ENCODE peak calls at places on chromosome X, in four cellular contexts. G is stomach, X is ovary, Q is sigmoid colon. H is an unnamed sample. For H3K36me3 and H3K4me1, the result is how much of the 10 kb centered on the place peaks cover.

GRCh38 chrX:110163488-110163887 is 154.4 kb downstream of the AMMECR1 start:
- DNase-seq in Q (no peak), X (no peak), G (no peak), H (no peak)

GRCh38 chrX:123408856-123409737 is 225.0 kb downstream of the GRIA3 start:
- DNase-seq in G (no peak), Q (no peak), X (no peak), H (no peak)

GRCh38 chrX:82961129-82961528 is 547.0 kb upstream of the POU3F4 start:
- DNase-seq in G (no peak), X (no peak), Q (no peak), H (no peak)

GRCh38 chrX:94515009-94515408 is 841.0 kb downstream of the FAM133A start:
- DNase-seq in Q (no peak), X (no peak), G (no peak), H (no peak)

GRCh38 chrX:56813318-56813837 is 84.3 kb downstream of the NBDY start:
- DNase-seq in X (no peak), G (no peak), Q (no peak), H (no peak)

GRCh38 chrX:103688949-103689348 is 2.5 kb upstream of the MORF4L2 start:
- DNase-seq in G (no peak), X (no peak), Q (no peak), H (no peak)

GRCh38 chrX:129980043-129980442 is 2.4 kb upstream of the BCORL1 start:
- DNase-seq in G (peak), Q (peak), X (peak), H (peak)

GRCh38 chrX:120244395-120244734 is 6.2 kb upstream of the ZBTB33 start:
- DNase-seq in X (no peak), G (no peak), Q (no peak), H (no peak)

GRCh38 chrX:150038356-150038755 is 100.1 kb upstream of the EOLA2 start:
- DNase-seq in Q (no peak), G (no peak), X (no peak), H (no peak)

GRCh38 chrX:23919706-23920320 is 12.0 kb downstream of the CXorf58 start:
- DNase-seq in G (no peak), Q (no peak), X (no peak), H (no peak)

GRCh38 chrX:20266810-20267598 is at the start of gene RPS6KA3:
- DNase-seq in Q (peak), X (peak), G (peak), H (peak)

DNA sequence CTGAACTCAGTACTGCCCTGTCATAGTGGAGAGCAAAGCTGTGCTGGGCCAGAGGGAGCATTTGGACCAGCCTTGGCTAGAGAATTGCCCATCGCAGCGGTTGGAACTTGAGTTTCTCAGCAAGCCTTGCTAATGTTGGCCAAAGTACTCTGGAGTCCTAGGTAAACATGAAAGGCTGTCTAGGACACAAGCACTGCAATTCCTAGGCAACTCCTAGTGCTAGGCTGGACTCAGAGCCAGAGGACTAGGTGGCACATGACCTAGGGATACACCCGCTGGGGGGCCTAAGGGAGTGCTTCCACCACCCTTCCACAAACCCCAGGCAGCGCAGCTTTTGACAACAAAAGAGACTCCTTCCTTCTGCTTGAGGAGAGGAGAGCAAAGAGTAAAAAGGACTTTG is 15.0 kb downstream of the MED14 start:
- DNase-seq in X (no peak), G (no peak), Q (no peak), H (peak)
- H3K36me3 ChIP-seq in X (under half), G (under half), Q (under half), H (under half)

GRCh38 chrX:134936542-134936941 is 54.2 kb upstream of the SMIM10 start:
- DNase-seq in G (no peak), Q (no peak), X (no peak), H (no peak)

GRCh38 chrX:134933248-134933647 is 57.5 kb upstream of the SMIM10 start:
- DNase-seq in Q (no peak), G (no peak), X (no peak), H (no peak)

GRCh38 chrX:134935286-134935685 is 55.5 kb upstream of the SMIM10 start:
- DNase-seq in Q (no peak), X (no peak), G (no peak), H (no peak)

GRCh38 chrX:134933911-134934310 is 56.9 kb upstream of the SMIM10 start:
- DNase-seq in X (no peak), G (no peak), Q (no peak), H (no peak)

DNA sequence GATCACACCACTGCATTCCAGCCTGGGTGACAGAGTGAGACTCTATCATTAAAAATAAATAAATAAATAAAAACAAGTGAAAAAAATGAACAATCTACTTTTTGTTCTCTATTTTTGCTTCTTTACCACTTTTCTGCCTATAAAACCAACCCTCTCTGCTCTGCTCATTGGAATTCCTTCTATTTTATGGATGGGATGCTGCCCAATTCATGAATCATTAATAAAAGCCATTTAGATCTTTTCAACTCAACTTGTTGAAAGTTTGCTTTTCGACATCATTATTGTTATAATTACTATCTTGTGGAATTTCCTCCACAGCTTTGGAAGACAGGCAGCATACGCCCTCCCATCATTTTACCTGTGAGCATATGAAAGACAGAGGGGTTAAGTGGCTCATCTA is 52.1 kb upstream of the SMIM10 start:
- DNase-seq in Q (no peak), X (no peak), G (no peak), H (no peak)
- TF ChIP-seq EP300 in Q (no peak), X (no peak), G (no peak), H (no peak)

GRCh38 chrX:2514131-2514530 is 13.4 kb upstream of the DHRSX start:
- DNase-seq in G (no peak), Q (no peak), X (no peak), H (no peak)
- H3K4me1 ChIP-seq in G (under half), Q (under half), X (under half), H (under half)

DNA sequence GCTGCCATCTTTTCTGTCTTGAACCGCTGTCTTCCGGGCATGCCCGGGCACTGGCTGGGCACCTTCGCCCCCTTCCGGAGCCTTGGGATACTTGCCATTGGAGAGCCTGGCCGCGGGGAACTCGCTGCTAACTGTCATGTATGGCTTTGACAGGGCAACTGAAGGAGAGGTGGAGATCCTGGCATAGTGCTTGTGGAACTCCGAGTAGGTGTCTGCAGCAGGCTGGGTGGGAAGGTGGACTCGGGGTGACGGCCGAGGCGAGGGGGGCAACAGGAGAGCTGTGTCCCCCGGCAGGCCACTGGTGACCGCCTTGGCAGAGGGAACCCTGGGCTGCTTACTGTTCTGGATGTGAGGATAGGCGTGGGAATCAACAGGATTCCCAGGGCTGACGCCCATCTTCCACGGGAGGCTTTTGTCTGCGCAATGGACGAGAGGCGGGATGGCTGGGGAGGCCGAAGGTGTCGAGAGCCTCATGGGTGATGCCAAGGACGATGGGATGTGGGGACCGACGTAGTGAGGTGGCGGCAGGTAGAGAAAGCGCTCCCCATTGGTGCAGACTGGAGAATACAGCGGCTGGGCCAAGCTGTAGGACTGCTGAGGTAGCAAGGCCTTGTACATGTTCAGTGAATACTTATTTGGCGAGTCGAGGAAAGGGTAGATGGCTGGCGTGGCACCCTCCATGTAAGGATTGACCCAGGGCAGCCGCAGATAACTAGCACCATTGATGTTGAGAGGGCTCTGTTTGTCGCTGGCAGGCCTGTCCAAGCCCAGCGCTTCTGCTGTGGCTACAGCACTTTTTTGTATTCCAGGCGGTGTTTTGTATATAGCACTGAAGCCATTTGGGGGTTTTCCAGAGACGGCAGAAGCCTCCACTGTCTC is 23.4 kb downstream of the BCOR start:
- DNase-seq in X (no peak), G (no peak), Q (no peak), H (no peak)
- H3K36me3 ChIP-seq in X (under half), G (half or more), Q (under half), H (under half)

GRCh38 chrX:71532753-71533425 is at the start of gene OGT:
- DNase-seq in X (peak), Q (peak), G (peak), H (peak)
- TF ChIP-seq EP300 in X (no peak), Q (no peak), G (no peak), H (no peak)

DNA sequence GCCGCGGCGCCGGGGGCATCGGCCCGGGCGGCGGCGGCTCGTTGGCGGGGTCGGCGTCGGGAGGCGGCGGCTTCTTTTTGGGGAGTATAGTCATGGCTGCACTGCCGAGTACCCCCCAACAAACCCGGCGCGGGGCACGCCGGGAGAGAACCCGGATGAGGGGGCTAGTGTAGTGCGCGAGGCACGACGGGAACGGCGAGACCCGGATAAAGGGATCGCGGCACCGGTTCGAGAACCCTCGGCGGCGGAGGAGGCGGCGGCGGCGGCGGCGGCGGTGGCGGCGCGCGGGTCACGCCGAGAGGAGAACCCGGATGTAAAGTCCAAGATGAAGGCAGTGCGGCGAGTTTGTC is at the start of gene OTUD5:
- DNase-seq in Q (no peak), G (no peak), X (peak), H (peak)
- H3K4me1 ChIP-seq in Q (under half), G (half or more), X (under half), H (under half)

DNA sequence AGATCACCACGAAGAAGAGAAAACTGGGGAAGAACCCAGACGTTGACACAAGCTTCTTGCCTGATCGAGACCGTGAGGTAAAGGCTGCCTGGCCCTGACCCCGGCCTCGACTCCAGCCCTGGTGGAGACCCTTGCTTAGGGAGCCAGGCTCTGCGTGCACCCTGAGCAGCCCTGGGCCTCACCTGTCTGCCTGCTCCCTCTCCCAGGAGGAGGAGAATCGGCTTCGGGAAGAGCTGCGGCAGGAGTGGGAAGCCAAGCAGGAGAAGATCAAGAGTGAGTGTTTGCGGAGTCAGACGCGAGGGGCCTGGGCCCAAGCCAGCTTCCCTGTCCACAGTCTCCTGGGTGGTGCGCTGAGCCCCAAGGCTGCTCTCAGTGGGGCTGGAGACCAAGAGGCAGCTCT is 4.5 kb downstream of the FAM50A start:
- DNase-seq in Q (no peak), G (no peak), X (no peak), H (no peak)
- H3K36me3 ChIP-seq in Q (under half), G (half or more), X (under half), H (under half)

GRCh38 chrX:40148439-40149285 is 50.9 kb upstream of the BCOR start:
- DNase-seq in G (no peak), Q (no peak), X (no peak), H (no peak)
- TF ChIP-seq EP300 in G (no peak), Q (no peak), X (no peak), H (no peak)

DNA sequence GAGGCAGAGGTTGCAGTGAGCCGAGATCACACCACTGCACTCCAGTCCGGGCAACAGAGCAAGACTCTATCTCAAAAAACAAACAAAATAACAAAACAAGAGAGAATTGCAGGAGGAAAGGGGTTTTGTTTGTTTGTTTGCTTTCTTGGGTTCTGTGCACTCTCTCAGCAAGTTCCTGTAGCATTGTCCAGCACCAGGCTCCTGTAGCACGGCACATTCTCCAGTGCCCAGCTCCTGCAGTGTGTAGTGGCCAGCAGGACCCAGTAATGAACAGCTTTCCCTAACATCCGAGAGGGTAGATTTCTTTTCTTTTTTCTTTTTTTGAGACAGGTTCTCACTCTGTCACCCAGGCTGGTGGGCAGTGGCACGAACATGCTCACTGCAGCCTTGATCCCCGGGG is 60.5 kb upstream of the USP9X start:
- DNase-seq in Q (no peak), X (no peak), G (no peak), H (no peak)
- H3K4me1 ChIP-seq in Q (under half), X (under half), G (under half), H (under half)

GRCh38 chrX:108285361-108285760 is 152.9 kb downstream of the COL4A6 start:
- DNase-seq in X (no peak), Q (no peak), G (no peak), H (no peak)

GRCh38 chrX:108285918-108286317 is 152.3 kb downstream of the COL4A6 start:
- DNase-seq in Q (no peak), X (no peak), G (no peak), H (no peak)
- H3K36me3 ChIP-seq in Q (under half), X (under half), G (under half), H (under half)

H was measured in upper lobe of left lung.